ENCODE peak calls at places on chromosomes 6 and 20, in six cellular contexts. E is IMR-90, M is kidney epithelial cell, K is amniotic stem cell, X is HFFc6, A is GM10248. O is an unnamed sample.

GRCh38 chr6:130240232-130240631 is 17.5 kb upstream of the SAMD3 start:
- DNase-seq in E (peak), M (no peak), X (peak), A (no peak), K (peak), O (no peak)

GRCh38 chr20:32116079-32116521 is 6.6 kb downstream of the TM9SF4 start:
- DNase-seq in E (peak), M (no peak), X (no peak), K (no peak), A (no peak), O (no peak)

GRCh38 chr6:5536644-5537043 is 275.3 kb downstream of the FARS2 start:
- DNase-seq in A (no peak), E (no peak), X (no peak), M (no peak), K (no peak), O (no peak)

GRCh38 chr6:111800468-111800760 is 72.8 kb downstream of the FYN start:
- DNase-seq in M (no peak), E (no peak), K (no peak), X (no peak), A (no peak), O (no peak)

GRCh38 chr6:137877113-137877512 is 10.1 kb downstream of the TNFAIP3 start:
- DNase-seq in A (no peak), E (no peak), K (no peak), X (no peak), M (no peak), O (no peak)

GRCh38 chr6:128655978-128656498 is 135.6 kb upstream of the PTPRK start:
- DNase-seq in M (peak), A (no peak), X (peak), K (peak), E (peak), O (peak)

GRCh38 chr20:8213831-8214587 is 81.9 kb downstream of the PLCB1 start:
- DNase-seq in M (no peak), A (peak), X (no peak), E (no peak), K (no peak), O (no peak)

GRCh38 chr6:83403191-83403590 is 27.7 kb downstream of the ME1 start:
- DNase-seq in X (no peak), E (no peak), A (no peak), K (no peak), M (no peak), O (no peak)

GRCh38 chr6:24274441-24275083 is 83.3 kb downstream of the DCDC2 start:
- DNase-seq in X (peak), E (peak), A (no peak), M (no peak), K (no peak), O (peak)

GRCh38 chr20:23820493-23820892 is 6.0 kb downstream of the CST2 start:
- DNase-seq in M (no peak), X (no peak), K (no peak), E (peak), A (no peak), O (no peak)

GRCh38 chr20:46544576-46544975 is 5.9 kb downstream of the OCSTAMP start:
- DNase-seq in X (no peak), A (no peak), E (peak), M (no peak), K (no peak), O (no peak)

GRCh38 chr6:157706883-157707282 is 116.2 kb upstream of the SNX9 start:
- DNase-seq in X (no peak), A (no peak), K (no peak), M (no peak), E (no peak), O (no peak)

GRCh38 chr6:37679539-37680476 is 17.9 kb downstream of the MDGA1 start:
- DNase-seq in M (peak), X (no peak), K (no peak), A (peak), E (no peak), O (no peak)

GRCh38 chr6:38517005-38517404 is 122.7 kb downstream of the BTBD9 start:
- DNase-seq in X (peak), M (no peak), A (no peak), K (no peak), E (peak), O (no peak)

GRCh38 chr6:111692327-111693164 is 86.9 kb upstream of the TRAF3IP2 start:
- DNase-seq in A (no peak), K (no peak), M (no peak), E (no peak), X (no peak), O (peak)

GRCh38 chr6:107707346-107708270 is 116.5 kb downstream of the SCML4 start:
- DNase-seq in E (no peak), K (no peak), X (no peak), M (no peak), A (no peak), O (no peak)

GRCh38 chr20:48416002-48416401 is 411.8 kb downstream of the PREX1 start:
- DNase-seq in M (no peak), K (no peak), A (peak), E (no peak), X (no peak), O (no peak)

GRCh38 chr6:31025595-31025994 is 15.3 kb downstream of the MUC22 start:
- DNase-seq in K (no peak), A (no peak), M (no peak), X (no peak), E (no peak), O (no peak)

GRCh38 chr20:19382371-19382770 is 169.9 kb downstream of the SLC24A3 start:
- DNase-seq in E (no peak), A (no peak), M (no peak), X (no peak), K (no peak), O (no peak)

GRCh38 chr6:45611502-45611901 is 233.8 kb upstream of the SUPT3H start:
- DNase-seq in A (no peak), X (no peak), E (no peak), M (no peak), K (no peak), O (no peak)

GRCh38 chr6:20699402-20699801 is 165.1 kb downstream of the CDKAL1 start:
- DNase-seq in M (no peak), A (no peak), X (no peak), E (no peak), K (no peak), O (no peak)

GRCh38 chr6:2542858-2543218 is 207.9 kb downstream of the MYLK4 start:
- DNase-seq in K (peak), X (peak), A (peak), E (peak), M (peak), O (peak)